ENCODE peak calls at places on chromosomes 6 and 20, in eight cellular contexts. One of them, this sample, is unnamed.

GRCh38 chr6:149766156-149766768 is 16.7 kb downstream of the PCMT1 start:
- DNase-seq in NCI-H524: no peak
- DNase-seq in fibroblast of pulmonary artery: peak
- DNase-seq in fibroblast of lung: peak
- DNase-seq in iris pigment epithelial cell: peak
- DNase-seq in cardiac muscle cell: peak
- DNase-seq in fibroblast of villous mesenchyme: peak
- DNase-seq in HTR-8/SVneo: no peak
- DNase-seq in this sample: no peak

GRCh38 chr20:35700625-35701148 is 1.5 kb downstream of the ROMO1 start:
- DNase-seq in NCI-H524: no peak
- DNase-seq in fibroblast of pulmonary artery: no peak
- DNase-seq in fibroblast of lung: no peak
- DNase-seq in iris pigment epithelial cell: no peak
- DNase-seq in cardiac muscle cell: no peak
- DNase-seq in fibroblast of villous mesenchyme: no peak
- DNase-seq in HTR-8/SVneo: no peak
- DNase-seq in this sample: no peak

GRCh38 chr6:3220366-3220765 is 7.1 kb downstream of the TUBB2B start:
- DNase-seq in NCI-H524: no peak
- DNase-seq in fibroblast of pulmonary artery: no peak
- DNase-seq in fibroblast of lung: no peak
- DNase-seq in iris pigment epithelial cell: no peak
- DNase-seq in cardiac muscle cell: no peak
- DNase-seq in fibroblast of villous mesenchyme: no peak
- DNase-seq in HTR-8/SVneo: no peak
- DNase-seq in this sample: no peak

GRCh38 chr20:46324379-46324778 is 16.1 kb upstream of the CDH22 start:
- DNase-seq in NCI-H524: no peak
- DNase-seq in fibroblast of pulmonary artery: no peak
- DNase-seq in fibroblast of lung: no peak
- DNase-seq in iris pigment epithelial cell: no peak
- DNase-seq in cardiac muscle cell: no peak
- DNase-seq in fibroblast of villous mesenchyme: peak
- DNase-seq in HTR-8/SVneo: no peak
- DNase-seq in this sample: no peak

GRCh38 chr6:139014945-139015344 is 13.6 kb upstream of the ABRACL start:
- DNase-seq in NCI-H524: no peak
- DNase-seq in fibroblast of pulmonary artery: no peak
- DNase-seq in fibroblast of lung: no peak
- DNase-seq in iris pigment epithelial cell: no peak
- DNase-seq in cardiac muscle cell: no peak
- DNase-seq in fibroblast of villous mesenchyme: no peak
- DNase-seq in HTR-8/SVneo: no peak
- DNase-seq in this sample: no peak

GRCh38 chr6:138945354-138945753 is 42.7 kb downstream of the REPS1 start:
- DNase-seq in NCI-H524: no peak
- DNase-seq in fibroblast of pulmonary artery: no peak
- DNase-seq in fibroblast of lung: no peak
- DNase-seq in iris pigment epithelial cell: no peak
- DNase-seq in cardiac muscle cell: no peak
- DNase-seq in fibroblast of villous mesenchyme: no peak
- DNase-seq in HTR-8/SVneo: no peak
- DNase-seq in this sample: no peak

GRCh38 chr6:25612666-25613065 is 39.3 kb upstream of the SCGN start:
- DNase-seq in NCI-H524: no peak
- DNase-seq in fibroblast of pulmonary artery: no peak
- DNase-seq in fibroblast of lung: peak
- DNase-seq in iris pigment epithelial cell: no peak
- DNase-seq in cardiac muscle cell: no peak
- DNase-seq in fibroblast of villous mesenchyme: no peak
- DNase-seq in HTR-8/SVneo: no peak
- DNase-seq in this sample: no peak

GRCh38 chr20:43737925-43738324 is 11.1 kb upstream of the GTSF1L start:
- DNase-seq in NCI-H524: no peak
- DNase-seq in fibroblast of pulmonary artery: no peak
- DNase-seq in fibroblast of lung: no peak
- DNase-seq in iris pigment epithelial cell: no peak
- DNase-seq in cardiac muscle cell: no peak
- DNase-seq in fibroblast of villous mesenchyme: no peak
- DNase-seq in HTR-8/SVneo: no peak
- DNase-seq in this sample: no peak

GRCh38 chr6:161272600-161273355 is 1.1 kb downstream of the AGPAT4 start:
- DNase-seq in NCI-H524: peak
- DNase-seq in fibroblast of pulmonary artery: peak
- DNase-seq in fibroblast of lung: peak
- DNase-seq in iris pigment epithelial cell: peak
- DNase-seq in cardiac muscle cell: peak
- DNase-seq in fibroblast of villous mesenchyme: peak
- DNase-seq in HTR-8/SVneo: no peak
- DNase-seq in this sample: no peak

GRCh38 chr20:5696011-5696559 is 54.1 kb upstream of the SHLD1 start:
- DNase-seq in NCI-H524: no peak
- DNase-seq in fibroblast of pulmonary artery: peak
- DNase-seq in fibroblast of lung: peak
- DNase-seq in iris pigment epithelial cell: peak
- DNase-seq in cardiac muscle cell: peak
- DNase-seq in fibroblast of villous mesenchyme: peak
- DNase-seq in HTR-8/SVneo: no peak
- DNase-seq in this sample: no peak

GRCh38 chr6:87277123-87277522 is 45.3 kb upstream of the SMIM8 start:
- DNase-seq in NCI-H524: peak
- DNase-seq in fibroblast of pulmonary artery: peak
- DNase-seq in fibroblast of lung: peak
- DNase-seq in iris pigment epithelial cell: peak
- DNase-seq in cardiac muscle cell: peak
- DNase-seq in fibroblast of villous mesenchyme: peak
- DNase-seq in HTR-8/SVneo: no peak
- DNase-seq in this sample: no peak

GRCh38 chr6:24495516-24495847 is 713 bp downstream of the ALDH5A1 start:
- DNase-seq in NCI-H524: peak
- DNase-seq in fibroblast of pulmonary artery: peak
- DNase-seq in fibroblast of lung: peak
- DNase-seq in iris pigment epithelial cell: peak
- DNase-seq in cardiac muscle cell: peak
- DNase-seq in fibroblast of villous mesenchyme: peak
- DNase-seq in HTR-8/SVneo: peak
- DNase-seq in this sample: peak

GRCh38 chr6:167227984-167228383 is 63.1 kb upstream of the UNC93A start:
- DNase-seq in NCI-H524: no peak
- DNase-seq in fibroblast of pulmonary artery: no peak
- DNase-seq in fibroblast of lung: no peak
- DNase-seq in iris pigment epithelial cell: no peak
- DNase-seq in cardiac muscle cell: no peak
- DNase-seq in fibroblast of villous mesenchyme: no peak
- DNase-seq in HTR-8/SVneo: no peak
- DNase-seq in this sample: no peak

GRCh38 chr6:2522521-2522920 is 228.2 kb downstream of the MYLK4 start:
- DNase-seq in NCI-H524: no peak
- DNase-seq in fibroblast of pulmonary artery: peak
- DNase-seq in fibroblast of lung: peak
- DNase-seq in iris pigment epithelial cell: peak
- DNase-seq in cardiac muscle cell: peak
- DNase-seq in fibroblast of villous mesenchyme: no peak
- DNase-seq in HTR-8/SVneo: peak
- DNase-seq in this sample: no peak

GRCh38 chr6:166999845-167000253 is 652 bp downstream of the CEP43 start:
- DNase-seq in NCI-H524: no peak
- DNase-seq in fibroblast of pulmonary artery: peak
- DNase-seq in fibroblast of lung: peak
- DNase-seq in iris pigment epithelial cell: no peak
- DNase-seq in cardiac muscle cell: peak
- DNase-seq in fibroblast of villous mesenchyme: peak
- DNase-seq in HTR-8/SVneo: no peak
- DNase-seq in this sample: no peak

GRCh38 chr6:42120895-42121865 is 21.2 kb downstream of the C6orf132 start:
- DNase-seq in NCI-H524: no peak
- DNase-seq in fibroblast of pulmonary artery: no peak
- DNase-seq in fibroblast of lung: peak
- DNase-seq in iris pigment epithelial cell: no peak
- DNase-seq in cardiac muscle cell: no peak
- DNase-seq in fibroblast of villous mesenchyme: no peak
- DNase-seq in HTR-8/SVneo: peak
- DNase-seq in this sample: no peak

GRCh38 chr6:46072866-46073265 is 56.9 kb upstream of the ENPP4 start:
- DNase-seq in NCI-H524: no peak
- DNase-seq in fibroblast of pulmonary artery: no peak
- DNase-seq in fibroblast of lung: no peak
- DNase-seq in iris pigment epithelial cell: no peak
- DNase-seq in cardiac muscle cell: peak
- DNase-seq in fibroblast of villous mesenchyme: no peak
- DNase-seq in HTR-8/SVneo: no peak
- DNase-seq in this sample: no peak

GRCh38 chr20:12177657-12178293 is 260.1 kb downstream of the BTBD3 start:
- DNase-seq in NCI-H524: no peak
- DNase-seq in fibroblast of pulmonary artery: no peak
- DNase-seq in fibroblast of lung: no peak
- DNase-seq in iris pigment epithelial cell: no peak
- DNase-seq in cardiac muscle cell: no peak
- DNase-seq in fibroblast of villous mesenchyme: no peak
- DNase-seq in HTR-8/SVneo: no peak
- DNase-seq in this sample: no peak

GRCh38 chr6:53615633-53616449 is 49.7 kb downstream of the KLHL31 start:
- DNase-seq in NCI-H524: no peak
- DNase-seq in fibroblast of pulmonary artery: peak
- DNase-seq in fibroblast of lung: peak
- DNase-seq in iris pigment epithelial cell: peak
- DNase-seq in cardiac muscle cell: peak
- DNase-seq in fibroblast of villous mesenchyme: peak
- DNase-seq in HTR-8/SVneo: peak
- DNase-seq in this sample: no peak

GRCh38 chr6:134245041-134245440 is 72.9 kb downstream of the SGK1 start:
- DNase-seq in NCI-H524: no peak
- DNase-seq in fibroblast of pulmonary artery: peak
- DNase-seq in fibroblast of lung: peak
- DNase-seq in iris pigment epithelial cell: peak
- DNase-seq in cardiac muscle cell: peak
- DNase-seq in fibroblast of villous mesenchyme: peak
- DNase-seq in HTR-8/SVneo: no peak
- DNase-seq in this sample: no peak

GRCh38 chr6:116572162-116572561 is 858 bp downstream of the RWDD1 start:
- DNase-seq in NCI-H524: peak
- DNase-seq in fibroblast of pulmonary artery: peak
- DNase-seq in fibroblast of lung: peak
- DNase-seq in iris pigment epithelial cell: peak
- DNase-seq in cardiac muscle cell: peak
- DNase-seq in fibroblast of villous mesenchyme: peak
- DNase-seq in HTR-8/SVneo: peak
- DNase-seq in this sample: peak

GRCh38 chr6:28225056-28225834 is at the start of gene ZSCAN9:
- DNase-seq in NCI-H524: peak
- DNase-seq in fibroblast of pulmonary artery: peak
- DNase-seq in fibroblast of lung: peak
- DNase-seq in iris pigment epithelial cell: peak
- DNase-seq in cardiac muscle cell: peak
- DNase-seq in fibroblast of villous mesenchyme: peak
- DNase-seq in HTR-8/SVneo: peak
- DNase-seq in this sample: peak

This sample was measured in heart left ventricle.